ENCODE peak calls at places on chromosome 7, in nine cellular contexts. Z is hepatocyte, L is GM06990, C is HFF-Myc, V is Calu3, M is brain microvascular endothelial cell, P is GM20000, S is tibial artery, H is choroid plexus epithelial cell. I is an unnamed sample.

GRCh38 chr7:14960686-14961085 is 58.1 kb upstream of the DGKB start:
- DNase-seq in Z (no peak), L (no peak), C (no peak), V (no peak), M (no peak), P (no peak), S (no peak), H (no peak), I (no peak)

GRCh38 chr7:149317986-149318672 is 56.1 kb downstream of the ZNF783 start:
- DNase-seq in Z (no peak), L (no peak), C (no peak), V (no peak), M (no peak), P (peak; percentile 2), S (no peak), H (no peak), I (no peak)

GRCh38 chr7:152556013-152556412 is 119.9 kb downstream of the XRCC2 start:
- DNase-seq in Z (no peak), L (no peak), C (no peak), V (no peak), M (no peak), P (no peak), S (no peak), H (no peak), I (no peak)

GRCh38 chr7:112079671-112080070 is 126.5 kb downstream of the DOCK4 start:
- DNase-seq in Z (no peak), L (no peak), C (no peak), V (no peak), M (peak; percentile 20), P (no peak), S (no peak), H (peak; percentile 46), I (no peak)

GRCh38 chr7:69778138-69778537 is 179.9 kb downstream of the AUTS2 start:
- DNase-seq in Z (no peak), L (no peak), C (no peak), V (no peak), M (no peak), P (no peak), S (no peak), H (no peak), I (no peak)

GRCh38 chr7:92678291-92678920 is 88.2 kb upstream of the FAM133B start:
- DNase-seq in Z (no peak), L (no peak), C (no peak), V (no peak), M (no peak), P (no peak), S (no peak), H (no peak), I (no peak)

GRCh38 chr7:12696001-12696400 is 8.6 kb downstream of the ARL4A start:
- DNase-seq in Z (no peak), L (no peak), C (no peak), V (no peak), M (no peak), P (no peak), S (no peak), H (no peak), I (no peak)

GRCh38 chr7:128892521-128893250 is 17.8 kb downstream of the KCP start:
- DNase-seq in Z (no peak), L (no peak), C (no peak), V (peak; percentile 49), M (no peak), P (no peak), S (no peak), H (no peak), I (no peak)

GRCh38 chr7:43294080-43294630 is 181.7 kb downstream of the HECW1 start:
- DNase-seq in Z (peak; percentile 65), L (no peak), C (peak; percentile 59), V (peak; percentile 23), M (peak; percentile 88), P (no peak), S (no peak), H (peak; percentile 87), I (no peak)

GRCh38 chr7:19119901-19120486 is 2.6 kb upstream of the TWIST1 start:
- DNase-seq in Z (no peak), L (no peak), C (no peak), V (no peak), M (no peak), P (no peak), S (no peak), H (no peak), I (no peak)

GRCh38 chr7:95375591-95376294 is 20.4 kb downstream of the PON3 start:
- DNase-seq in Z (no peak), L (no peak), C (no peak), V (no peak), M (no peak), P (no peak), S (no peak), H (no peak), I (no peak)

GRCh38 chr7:32019008-32019578 is 51.1 kb downstream of the PDE1C start:
- DNase-seq in Z (peak; percentile 24), L (no peak), C (no peak), V (no peak), M (no peak), P (no peak), S (no peak), H (no peak), I (no peak)

GRCh38 chr7:153381275-153382119 is 621.9 kb downstream of the ACTR3B start:
- DNase-seq in Z (peak; percentile 46), L (no peak), C (no peak), V (no peak), M (no peak), P (peak; percentile 45), S (no peak), H (no peak), I (no peak)

GRCh38 chr7:79185605-79186004 is 267.9 kb downstream of the MAGI2 start:
- DNase-seq in Z (no peak), L (no peak), C (no peak), V (no peak), M (no peak), P (no peak), S (no peak), H (no peak), I (no peak)

GRCh38 chr7:44196450-44196872 is 4.3 kb upstream of the YKT6 start:
- DNase-seq in Z (peak; percentile 75), L (no peak), C (peak; percentile 42), V (peak; percentile 66), M (peak; percentile 55), P (peak; percentile 73), S (no peak), H (peak; percentile 75), I (no peak)

GRCh38 chr7:72098812-72099211 is 313.3 kb downstream of the CALN1 start:
- DNase-seq in Z (peak; percentile 58), L (no peak), C (no peak), V (no peak), M (no peak), P (no peak), S (no peak), H (no peak), I (peak; percentile 31)

GRCh38 chr7:144842377-144842851 is 6.6 kb upstream of the TPK1 start:
- DNase-seq in Z (peak; percentile 40), L (no peak), C (no peak), V (peak; percentile 80), M (no peak), P (peak; percentile 42), S (no peak), H (peak; percentile 78), I (no peak)

GRCh38 chr7:7944619-7945282 is 23.8 kb upstream of the GLCCI1 start:
- DNase-seq in Z (no peak), L (peak; percentile 81), C (no peak), V (no peak), M (no peak), P (peak; percentile 75), S (no peak), H (peak; percentile 4), I (no peak)

DNA sequence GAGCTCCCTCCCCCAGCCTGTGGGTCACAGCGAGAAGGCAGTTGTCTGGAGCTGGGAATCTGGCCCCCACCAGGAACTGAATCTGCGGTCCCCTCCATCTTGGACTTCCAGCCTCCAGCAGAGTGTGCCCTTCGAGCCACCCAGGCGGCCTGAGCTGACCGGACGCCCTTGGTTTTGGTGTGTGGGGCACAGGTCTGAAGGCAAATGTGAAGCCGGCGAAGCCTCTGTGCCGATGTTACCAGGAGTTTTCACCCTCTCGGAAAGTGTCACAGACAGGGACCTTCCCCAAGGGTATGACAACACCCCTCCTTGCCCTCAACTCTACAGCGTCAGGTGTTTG is 109.1 kb downstream of the DNAJB6 start:
- DNase-seq in Z (no peak), L (no peak), C (no peak), V (no peak), M (no peak), P (no peak), S (no peak), H (no peak), I (no peak)
- TF ChIP-seq CTCF in Z (no peak), L (no peak), C (no peak), V (no peak), M (no peak), P (no peak), S (no peak), H (no peak), I (no peak)

GRCh38 chr7:49638166-49638565 is 135.3 kb upstream of the VWC2 start:
- DNase-seq in Z (no peak), L (no peak), C (no peak), V (no peak), M (no peak), P (no peak), S (no peak), H (no peak), I (no peak)
- TF ChIP-seq CTCF in Z (no peak), L (no peak), C (no peak), V (no peak), M (no peak), P (peak; percentile 10), S (no peak), H (no peak), I (no peak)

GRCh38 chr7:82925331-82925730 is 237.4 kb downstream of the PCLO start:
- DNase-seq in Z (no peak), L (no peak), C (no peak), V (no peak), M (no peak), P (no peak), S (no peak), H (no peak), I (no peak)
- TF ChIP-seq CTCF in Z (no peak), L (no peak), C (no peak), V (no peak), M (no peak), P (no peak), S (no peak), H (no peak), I (no peak)

GRCh38 chr7:127632276-127632910 is 14.5 kb upstream of the PAX4 start:
- DNase-seq in Z (no peak), L (no peak), C (no peak), V (no peak), M (peak; percentile 29), P (no peak), S (no peak), H (no peak), I (no peak)

GRCh38 chr7:127629268-127629854 is 11.4 kb upstream of the PAX4 start:
- DNase-seq in Z (peak; percentile 43), L (no peak), C (no peak), V (peak; percentile 63), M (no peak), P (no peak), S (no peak), H (no peak), I (no peak)

DNA sequence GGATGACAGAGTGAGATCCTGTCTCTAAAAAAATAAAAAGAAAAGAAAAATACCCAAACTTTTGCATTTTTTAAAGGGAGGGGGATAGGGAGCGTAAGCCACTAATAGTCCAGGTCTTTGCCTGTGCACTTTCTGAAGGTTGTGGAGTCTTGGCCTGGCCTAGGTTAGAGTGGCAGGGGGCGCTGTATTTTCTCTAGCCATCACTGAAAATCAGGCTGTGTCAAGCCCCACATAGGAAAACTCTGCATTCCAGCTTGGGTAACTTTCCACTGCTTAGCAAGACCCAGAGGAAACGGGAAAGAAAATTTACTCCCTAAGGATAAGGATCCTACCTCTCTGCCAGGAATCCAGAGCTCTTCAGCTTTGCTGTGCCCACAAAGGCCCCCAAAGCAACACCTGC is 10.5 kb upstream of the PAX4 start:
- DNase-seq in Z (no peak), L (no peak), C (no peak), V (no peak), M (no peak), P (no peak), S (no peak), H (no peak), I (no peak)
- TF ChIP-seq CTCF in Z (no peak), L (peak; percentile 17), C (peak; percentile 10), V (no peak), M (peak; percentile 21), P (peak; percentile 8), S (no peak), H (peak; percentile 21), I (no peak)

I was measured in mesothelial cell of epicardium.